ENCODE peak calls at places on chromosomes 3 and 15, in six cellular contexts. I is psoas muscle; Y is PC-3; S is SJSA1; N is sigmoid colon; M is CD8-positive, alpha-beta memory T cell. O is an unnamed sample.

GRCh38 chr15:68056097-68056865 is 2.2 kb downstream of the PIAS1 start:
- DNase-seq in Y (no peak), I (no peak), N (no peak), S (no peak), M (no peak), O (no peak)

GRCh38 chr3:50008931-50009330 is 69.0 kb downstream of the RBM6 start:
- DNase-seq in N (no peak), I (no peak), S (no peak), Y (peak), M (no peak), O (no peak)

GRCh38 chr3:130354430-130354829 is 9.0 kb downstream of the COL6A5 start:
- DNase-seq in S (no peak), M (no peak), I (no peak), N (no peak), Y (no peak), O (no peak)

GRCh38 chr3:115388166-115388565 is 235.1 kb upstream of the GAP43 start:
- DNase-seq in I (no peak), M (no peak), N (no peak), S (peak), Y (no peak), O (no peak)

GRCh38 chr3:193809106-193809505 is 216.1 kb downstream of the OPA1 start:
- DNase-seq in S (no peak), N (peak), I (no peak), M (no peak), Y (no peak), O (no peak)

GRCh38 chr15:51869074-51869425 is 39.6 kb downstream of the TMOD3 start:
- DNase-seq in Y (peak), M (no peak), S (peak), I (no peak), N (no peak), O (no peak)

GRCh38 chr3:63972196-63972595 is 51.1 kb downstream of the PSMD6 start:
- DNase-seq in Y (no peak), S (peak), N (no peak), I (no peak), M (no peak), O (no peak)

GRCh38 chr3:47856669-47857068 is 53.7 kb downstream of the DHX30 start:
- DNase-seq in S (no peak), Y (no peak), N (no peak), M (no peak), I (peak), O (no peak)

GRCh38 chr3:108757404-108757982 is at the start of gene RETNLB:
- DNase-seq in Y (no peak), N (no peak), S (no peak), M (no peak), I (no peak), O (no peak)

DNA sequence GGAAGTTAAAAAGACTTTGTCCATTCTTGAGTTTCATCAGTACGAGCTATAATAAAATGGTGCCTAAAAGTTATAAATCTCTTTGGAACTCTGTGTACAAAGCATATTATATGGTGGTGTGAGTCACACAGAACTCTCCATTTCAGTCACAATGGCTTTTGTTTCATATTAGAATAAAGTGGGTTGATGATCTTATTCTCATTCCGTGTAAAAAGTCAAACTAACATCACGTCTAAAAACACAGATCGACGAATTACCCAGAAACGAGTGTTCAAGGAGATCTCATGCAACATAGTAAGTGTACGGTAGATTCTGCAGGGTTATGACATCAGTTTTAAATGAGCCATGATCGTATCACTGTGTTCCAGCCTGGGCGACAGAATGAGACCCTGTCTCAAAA is 122.4 kb downstream of the FOXP1 start:
- DNase-seq in Y (peak), S (no peak), N (no peak), M (no peak), I (no peak), O (no peak)
- H3K4me3 ChIP-seq in Y (no peak), S (no peak), N (no peak), M (no peak), I (no peak), O (no peak)

GRCh38 chr3:119362940-119363725 is 69.0 kb downstream of the ARHGAP31 start:
- DNase-seq in I (no peak), M (no peak), Y (no peak), N (no peak), S (no peak), O (no peak)

GRCh38 chr3:119359476-119359998 is 65.4 kb downstream of the ARHGAP31 start:
- DNase-seq in I (no peak), M (no peak), S (no peak), Y (no peak), N (no peak), O (no peak)

GRCh38 chr3:119360046-119360445 is 65.9 kb downstream of the ARHGAP31 start:
- DNase-seq in Y (no peak), I (no peak), N (no peak), M (no peak), S (no peak), O (no peak)

GRCh38 chr3:119362010-119362409 is 67.8 kb downstream of the ARHGAP31 start:
- DNase-seq in S (no peak), M (no peak), N (no peak), Y (no peak), I (no peak), O (no peak)

GRCh38 chr3:119360736-119361462 is 66.7 kb downstream of the ARHGAP31 start:
- DNase-seq in M (no peak), N (no peak), S (no peak), Y (no peak), I (no peak), O (no peak)
- H3K4me3 ChIP-seq in M (no peak), N (no peak), S (no peak), Y (no peak), I (no peak), O (no peak)

GRCh38 chr3:71545330-71545729 is 38.2 kb downstream of the FOXP1 start:
- DNase-seq in Y (peak), N (no peak), M (no peak), S (no peak), I (no peak), O (no peak)
- H3K4me3 ChIP-seq in Y (no peak), N (no peak), M (no peak), S (no peak), I (no peak), O (no peak)

DNA sequence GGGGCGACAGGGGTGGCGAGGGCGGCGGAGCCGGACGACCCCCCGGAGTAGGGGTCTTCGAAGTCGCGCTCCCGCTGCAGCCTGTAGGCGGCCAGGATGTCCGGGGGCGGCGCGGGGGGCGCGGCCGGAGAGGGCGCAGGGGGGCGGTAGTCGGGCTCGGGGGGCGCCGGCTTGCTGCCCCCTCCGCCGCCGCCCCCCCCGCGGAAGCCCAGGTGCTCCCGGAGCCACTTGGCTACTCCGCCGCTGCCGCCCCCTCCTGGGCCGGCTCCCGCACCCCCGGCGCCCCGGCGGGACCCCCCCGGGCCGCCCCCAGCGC is 230 bp downstream of the SHF start:
- DNase-seq in N (no peak), Y (no peak), M (no peak), I (no peak), S (no peak), O (no peak)
- H3K4me3 ChIP-seq in N (peak), Y (no peak), M (no peak), I (peak), S (peak), O (peak)

DNA sequence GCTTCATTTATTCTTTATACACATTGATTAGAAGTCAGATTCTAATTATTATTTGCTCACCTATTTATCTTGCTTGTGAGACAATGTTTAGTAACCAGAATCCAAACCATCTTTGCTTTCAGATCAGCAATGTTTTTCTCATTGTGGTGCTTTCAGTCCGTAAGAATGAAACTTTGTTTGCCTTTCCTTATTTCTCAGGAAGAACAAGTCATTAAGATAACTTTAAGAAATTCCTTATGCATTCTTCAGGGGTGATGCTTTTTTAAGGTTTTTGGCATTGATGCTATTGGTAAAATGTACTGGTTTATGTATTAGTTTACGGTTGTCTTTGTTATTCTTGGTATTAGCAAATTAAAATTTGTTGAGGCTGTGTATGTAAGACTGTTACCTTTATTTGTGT is 120.8 kb upstream of the POU1F1 start:
- DNase-seq in N (no peak), Y (peak), I (no peak), S (peak), M (no peak), O (no peak)
- H3K4me3 ChIP-seq in N (no peak), Y (no peak), I (no peak), S (no peak), M (no peak), O (no peak)

DNA sequence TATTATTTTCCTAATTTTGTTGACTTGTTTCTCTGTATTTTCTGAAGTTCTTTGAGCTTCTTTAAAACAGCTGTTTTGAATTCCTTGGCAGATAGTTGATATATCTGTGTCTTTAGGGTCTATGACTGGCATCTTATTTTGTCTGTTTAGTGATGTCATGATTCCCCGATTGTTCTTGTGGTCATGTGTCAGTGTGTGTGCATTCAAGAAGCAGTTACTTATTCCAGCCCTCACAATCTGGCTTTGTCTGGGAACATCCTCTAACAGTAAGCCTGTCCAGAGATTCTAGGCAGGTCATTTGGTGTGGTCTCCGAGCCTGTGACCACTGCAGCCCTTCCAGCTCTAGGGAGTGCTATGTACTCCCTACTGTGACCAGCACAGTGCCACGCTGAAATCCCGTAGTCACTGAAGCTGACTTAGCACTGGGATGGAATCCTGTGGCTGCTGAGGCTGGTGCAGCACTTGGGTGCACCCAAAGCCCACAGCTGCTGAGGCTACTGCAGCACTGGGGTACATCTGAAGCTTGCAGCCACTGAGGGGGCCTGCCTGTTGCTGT is 6.7 kb downstream of the LNP1 start:
- DNase-seq in N (no peak), Y (no peak), I (no peak), S (no peak), M (no peak), O (no peak)
- H3K4me3 ChIP-seq in N (no peak), Y (no peak), I (no peak), S (no peak), M (no peak), O (no peak)